ENCODE peak calls at places on chromosome 6, in ten cellular contexts. V is psoas muscle; B is hepatocyte; F is SJCRH30; W is stomach; D is suprapubic skin; I is mesendoderm; Q is naive thymus-derived CD4-positive, alpha-beta T cell; O is brain microvascular endothelial cell; E is fibroblast of lung. Y is an unnamed sample.
A peak's percentile ranks its signal among the peaks of the same experiment; 100 is the strongest.

GRCh38 chr6:145783796-145784195 is 30.8 kb downstream of the FBXO30 start:
- DNase-seq in I (no peak), B (no peak), W (no peak), F (no peak), D (no peak), V (no peak), Q (no peak), O (no peak), E (no peak), Y (no peak)

GRCh38 chr6:140043357-140043756 is 668.9 kb upstream of the CITED2 start:
- DNase-seq in W (no peak), E (peak; percentile 98), I (no peak), F (peak; percentile 7), B (peak; percentile 41), O (peak; percentile 83), V (no peak), D (no peak), Q (no peak), Y (no peak)

GRCh38 chr6:23003671-23004598 is 434.6 kb downstream of the HDGFL1 start:
- DNase-seq in I (no peak), E (no peak), O (peak; percentile 60), F (no peak), Q (no peak), W (no peak), B (peak; percentile 77), V (peak; percentile 56), D (peak; percentile 73), Y (no peak)

GRCh38 chr6:114648847-114649246 is 306.0 kb upstream of the HS3ST5 start:
- DNase-seq in O (no peak), V (no peak), B (no peak), Q (no peak), I (no peak), F (no peak), W (no peak), E (peak; percentile 5), D (no peak), Y (no peak)

GRCh38 chr6:138765896-138766487 is 7.6 kb upstream of the CCDC28A start:
- DNase-seq in F (no peak), O (peak; percentile 32), Q (no peak), E (peak; percentile 25), V (no peak), I (peak; percentile 19), W (no peak), D (no peak), B (peak; percentile 49), Y (peak; percentile 15)

GRCh38 chr6:55286824-55287223 is 40.4 kb upstream of the GFRAL start:
- DNase-seq in B (no peak), I (no peak), W (no peak), D (no peak), E (no peak), O (no peak), Q (no peak), F (no peak), V (no peak), Y (no peak)

GRCh38 chr6:77368660-77369313 is 94.5 kb downstream of the HTR1B start:
- DNase-seq in F (no peak), O (no peak), B (peak; percentile 28), V (peak; percentile 57), W (peak; percentile 26), D (no peak), Q (no peak), E (no peak), I (peak; percentile 68), Y (no peak)

GRCh38 chr6:139316622-139317317 is 25.0 kb upstream of the TXLNB start:
- DNase-seq in I (no peak), D (no peak), W (no peak), F (no peak), E (peak; percentile 23), V (no peak), O (no peak), Q (no peak), B (no peak), Y (no peak)

GRCh38 chr6:50847890-50848594 is 29.4 kb downstream of the TFAP2B start:
- DNase-seq in E (no peak), W (no peak), I (no peak), O (no peak), B (no peak), F (no peak), D (no peak), Q (no peak), V (no peak), Y (no peak)

GRCh38 chr6:85594197-85594930 is 706 bp upstream of the SNX14 start:
- DNase-seq in O (no peak), V (no peak), F (peak; percentile 38), Q (peak; percentile 40), B (no peak), E (no peak), I (peak; percentile 42), D (no peak), W (no peak), Y (no peak)

GRCh38 chr6:85459224-85459901 is 9.5 kb downstream of the NT5E start:
- DNase-seq in V (no peak), I (no peak), D (no peak), E (peak; percentile 94), Q (no peak), O (peak; percentile 38), W (no peak), F (no peak), B (no peak), Y (no peak)

GRCh38 chr6:4008324-4009047 is 70.5 kb downstream of the FAM217A start:
- DNase-seq in E (peak; percentile 83), F (peak; percentile 10), O (peak; percentile 80), Q (no peak), I (peak; percentile 48), V (no peak), D (no peak), B (peak; percentile 88), W (no peak), Y (no peak)

GRCh38 chr6:46323312-46323965 is 152.7 kb upstream of the ENPP5 start:
- DNase-seq in D (no peak), Q (no peak), O (peak; percentile 48), B (peak; percentile 50), I (no peak), E (peak; percentile 95), V (no peak), W (no peak), F (peak; percentile 44), Y (no peak)

GRCh38 chr6:110537208-110538123 is 61.1 kb upstream of the SLC22A16 start:
- DNase-seq in B (peak; percentile 67), V (no peak), D (no peak), O (peak; percentile 92), I (peak; percentile 52), F (peak; percentile 56), E (peak; percentile 96), W (no peak), Q (no peak), Y (no peak)

GRCh38 chr6:81562169-81562568 is 190.3 kb downstream of the TENT5A start:
- DNase-seq in F (no peak), W (no peak), D (no peak), I (no peak), Q (no peak), V (no peak), B (peak; percentile 71), E (peak; percentile 92), O (peak; percentile 69), Y (no peak)

GRCh38 chr6:2790588-2790987 is 25.4 kb downstream of the WRNIP1 start:
- DNase-seq in D (no peak), B (no peak), F (peak; percentile 30), V (no peak), E (peak; percentile 39), I (peak; percentile 94), W (no peak), Q (no peak), O (peak; percentile 71), Y (peak; percentile 84)

GRCh38 chr6:111870054-111870750 is 3.0 kb downstream of the FYN start:
- DNase-seq in V (no peak), E (peak; percentile 16), I (peak; percentile 67), O (no peak), Q (no peak), F (no peak), B (no peak), D (no peak), W (no peak), Y (no peak)
- H3K4me3 ChIP-seq in V (no peak overlapping the region), E (no peak overlapping the region), I (no peak overlapping the region), O (no peak overlapping the region), Q (peak overlapping the region; percentile 89), F (no peak overlapping the region), B (no peak overlapping the region), D (peak overlapping the region; percentile 90), W (no peak overlapping the region), Y (no peak overlapping the region)

GRCh38 chr6:41630069-41630468 is 8.2 kb upstream of the MDFI start:
- DNase-seq in B (no peak), D (no peak), F (peak; percentile 51), O (no peak), E (no peak), I (no peak), Q (no peak), V (no peak), W (no peak), Y (no peak)
- H3K27me3 ChIP-seq in B (no peaks in the 10 kb centered on the region), D (no peaks in the 10 kb centered on the region), F (no peaks in the 10 kb centered on the region), O (no peaks in the 10 kb centered on the region), E (no peaks in the 10 kb centered on the region), I (no peaks in the 10 kb centered on the region), Q (no peaks in the 10 kb centered on the region), V (no peaks in the 10 kb centered on the region), W (no peaks in the 10 kb centered on the region), Y (peaks cover 2% of the 10 kb centered on the region)

GRCh38 chr6:78995346-78995745 is 82.7 kb downstream of the PHIP start:
- DNase-seq in I (no peak), B (no peak), W (no peak), D (no peak), V (no peak), Q (no peak), F (no peak), E (peak; percentile 6), O (no peak), Y (no peak)
- H3K36me3 ChIP-seq in I (peaks cover 2% of the 10 kb centered on the region), B (peaks cover 13% of the 10 kb centered on the region), W (peaks cover 99% of the 10 kb centered on the region), D (peaks cover 88% of the 10 kb centered on the region), V (peaks cover 19% of the 10 kb centered on the region), Q (peaks cover 69% of the 10 kb centered on the region), F (peaks cover 94% of the 10 kb centered on the region), E (peaks cover 4% of the 10 kb centered on the region), O (peaks cover 25% of the 10 kb centered on the region), Y (peaks cover 22% of the 10 kb centered on the region)

GRCh38 chr6:142075516-142076101 is 57.1 kb upstream of the GJE1 start:
- DNase-seq in V (no peak), W (no peak), B (no peak), D (no peak), I (peak; percentile 52), F (no peak), O (no peak), Q (no peak), E (no peak), Y (no peak)
- H3K4me3 ChIP-seq in V (no peak overlapping the region), W (no peak overlapping the region), B (no peak overlapping the region), D (no peak overlapping the region), I (no peak overlapping the region), F (no peak overlapping the region), O (no peak overlapping the region), Q (no peak overlapping the region), E (no peak overlapping the region), Y (no peak overlapping the region)

GRCh38 chr6:39561536-39562266 is 163.5 kb downstream of the KIF6 start:
- DNase-seq in Q (no peak), F (no peak), E (peak; percentile 75), V (no peak), O (no peak), B (no peak), I (no peak), D (no peak), W (no peak), Y (no peak)
- H3K27me3 ChIP-seq in Q (no peaks in the 10 kb centered on the region), F (no peaks in the 10 kb centered on the region), E (no peaks in the 10 kb centered on the region), V (no peaks in the 10 kb centered on the region), O (no peaks in the 10 kb centered on the region), B (no peaks in the 10 kb centered on the region), I (no peaks in the 10 kb centered on the region), D (no peaks in the 10 kb centered on the region), W (no peaks in the 10 kb centered on the region), Y (no peaks in the 10 kb centered on the region)

Y was measured in H7.